ENCODE peak calls at places on chromosome 14, in eight cellular contexts. Q is uterus, P is GM23248, E is IMR-90, K is lower leg skin, I is thoracic aorta, Z is neural progenitor cell, R is right cardiac atrium. A is an unnamed sample.

GRCh38 chr14:80464531-80465149 is 253.3 kb upstream of the DIO2 start:
- DNase-seq in R (no peak), Z (peak; percentile 24), K (no peak), P (no peak), Q (no peak), I (no peak), E (no peak), A (no peak)

GRCh38 chr14:46054526-46054925 is 597.1 kb downstream of the RPL10L start:
- DNase-seq in R (no peak), I (no peak), Q (no peak), P (peak; percentile 91), E (peak; percentile 79), K (no peak), Z (no peak), A (no peak)

GRCh38 chr14:74552623-74553022 is 59.1 kb downstream of the ISCA2 start:
- DNase-seq in I (peak; percentile 55), Q (peak; percentile 58), K (peak; percentile 62), P (peak; percentile 82), E (peak; percentile 50), R (peak; percentile 89), Z (no peak), A (no peak)

GRCh38 chr14:20632448-20632830 is 9.1 kb downstream of the OR6S1 start:
- DNase-seq in P (peak; percentile 24), R (no peak), Z (no peak), Q (no peak), I (no peak), K (no peak), E (no peak), A (no peak)

GRCh38 chr14:50955373-50956043 is 11.2 kb upstream of the PYGL start:
- DNase-seq in R (peak; percentile 74), I (peak; percentile 63), Z (peak; percentile 23), E (peak; percentile 96), Q (peak; percentile 67), K (peak; percentile 81), P (peak; percentile 99), A (no peak)

GRCh38 chr14:30532264-30532663 is 26.7 kb upstream of the G2E3 start:
- DNase-seq in I (no peak), Q (no peak), K (no peak), P (no peak), R (no peak), Z (no peak), E (no peak), A (no peak)

GRCh38 chr14:104819361-104819771 is 18.5 kb downstream of the ZBTB42 start:
- DNase-seq in K (no peak), P (no peak), I (no peak), Z (no peak), Q (no peak), R (no peak), E (no peak), A (no peak)

GRCh38 chr14:36293824-36294223 is 26.6 kb downstream of the MBIP start:
- DNase-seq in I (no peak), E (peak; percentile 62), K (no peak), Q (no peak), P (peak; percentile 85), R (no peak), Z (no peak), A (no peak)

GRCh38 chr14:38646391-38646790 is 390.5 kb upstream of the CLEC14A start:
- DNase-seq in I (no peak), K (no peak), R (no peak), E (no peak), Z (no peak), Q (no peak), P (peak; percentile 2), A (no peak)

GRCh38 chr14:104676694-104677505 is 12.5 kb upstream of the INF2 start:
- DNase-seq in I (no peak), Q (no peak), E (no peak), P (no peak), R (peak; percentile 42), K (no peak), Z (peak; percentile 56), A (no peak)

GRCh38 chr14:57189070-57189469 is 79.6 kb downstream of the EXOC5 start:
- DNase-seq in Z (peak; percentile 54), K (no peak), E (peak; percentile 11), P (peak; percentile 45), Q (no peak), R (no peak), I (no peak), A (peak; percentile 3)

GRCh38 chr14:59897757-59898383 is 22.1 kb upstream of the LRRC9 start:
- DNase-seq in R (no peak), Z (peak; percentile 74), I (no peak), K (peak; percentile 22), P (peak; percentile 28), E (no peak), Q (no peak), A (no peak)

GRCh38 chr14:52834440-52834842 is 43.0 kb upstream of the GNPNAT1 start:
- DNase-seq in I (no peak), K (no peak), Z (no peak), R (no peak), Q (no peak), E (peak; percentile 93), P (peak; percentile 81), A (no peak)

GRCh38 chr14:77204457-77204796 is 22.8 kb downstream of the TMEM63C start:
- DNase-seq in Z (no peak), R (no peak), P (no peak), Q (no peak), I (no peak), K (no peak), E (no peak), A (no peak)

GRCh38 chr14:96091149-96091693 is 52.1 kb downstream of the C14orf132 start:
- DNase-seq in I (no peak), E (no peak), Z (no peak), K (no peak), Q (no peak), P (no peak), R (no peak), A (no peak)

GRCh38 chr14:23361320-23361719 is 3.7 kb downstream of the EFS start:
- DNase-seq in Z (no peak), P (peak; percentile 93), I (no peak), E (peak; percentile 79), K (no peak), R (peak; percentile 65), Q (no peak), A (no peak)

DNA sequence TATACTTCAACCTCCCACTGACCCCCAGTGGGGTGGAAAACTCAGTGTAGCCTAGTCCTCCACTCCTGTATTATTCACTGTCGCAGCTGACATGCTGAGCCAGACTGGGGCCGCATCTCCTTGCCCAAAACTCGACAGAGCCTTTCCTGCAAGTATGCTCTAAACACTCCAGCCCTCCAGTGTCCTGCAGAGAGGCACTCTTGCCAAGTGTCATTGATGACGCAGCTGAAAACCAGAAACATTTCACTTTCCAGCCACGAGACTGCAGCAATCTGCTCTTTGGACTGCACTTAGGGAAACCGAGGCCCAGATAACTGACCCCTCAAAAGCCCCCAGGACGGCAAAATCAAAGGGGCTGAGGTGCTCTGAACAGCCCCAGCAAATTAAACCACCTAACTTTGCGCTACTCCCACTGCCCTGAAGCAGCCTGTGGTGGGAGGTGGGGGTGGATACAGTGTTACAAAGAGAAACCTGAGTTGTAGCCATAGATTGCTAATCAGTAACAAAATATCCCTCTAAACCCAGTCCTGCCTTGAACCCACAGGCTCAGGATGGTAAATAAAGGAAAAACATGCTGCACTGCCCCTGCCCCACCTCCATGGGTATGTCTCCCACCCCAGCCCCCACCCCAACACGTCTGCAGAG is 2.6 kb downstream of the CCDC85C start:
- DNase-seq in P (no peak), E (peak; percentile 65), K (no peak), Q (no peak), Z (no peak), I (no peak), R (no peak), A (no peak)
- H3K4me3 ChIP-seq in P (peak overlapping the region; percentile 57), E (peak overlapping the region; percentile 69), K (no peak overlapping the region), Q (peak overlapping the region; percentile 66), Z (peak overlapping the region; percentile 73), I (no peak overlapping the region), R (peak overlapping the region; percentile 63), A (no peak overlapping the region)

GRCh38 chr14:61663312-61663974 is 31.9 kb upstream of the HIF1A start:
- DNase-seq in Z (no peak), K (no peak), E (no peak), R (no peak), P (no peak), Q (no peak), I (no peak), A (no peak)

GRCh38 chr14:61662001-61662400 is 33.3 kb upstream of the HIF1A start:
- DNase-seq in K (no peak), E (peak; percentile 11), P (peak; percentile 31), R (no peak), Z (no peak), I (no peak), Q (no peak), A (no peak)

GRCh38 chr14:61659582-61659981 is 35.7 kb upstream of the HIF1A start:
- DNase-seq in Z (no peak), Q (no peak), K (no peak), R (no peak), E (peak; percentile 18), P (peak; percentile 54), I (no peak), A (no peak)

GRCh38 chr14:61661471-61661988 is 33.8 kb upstream of the HIF1A start:
- DNase-seq in Z (no peak), Q (no peak), R (no peak), P (peak; percentile 51), E (peak; percentile 58), K (no peak), I (no peak), A (no peak)

DNA sequence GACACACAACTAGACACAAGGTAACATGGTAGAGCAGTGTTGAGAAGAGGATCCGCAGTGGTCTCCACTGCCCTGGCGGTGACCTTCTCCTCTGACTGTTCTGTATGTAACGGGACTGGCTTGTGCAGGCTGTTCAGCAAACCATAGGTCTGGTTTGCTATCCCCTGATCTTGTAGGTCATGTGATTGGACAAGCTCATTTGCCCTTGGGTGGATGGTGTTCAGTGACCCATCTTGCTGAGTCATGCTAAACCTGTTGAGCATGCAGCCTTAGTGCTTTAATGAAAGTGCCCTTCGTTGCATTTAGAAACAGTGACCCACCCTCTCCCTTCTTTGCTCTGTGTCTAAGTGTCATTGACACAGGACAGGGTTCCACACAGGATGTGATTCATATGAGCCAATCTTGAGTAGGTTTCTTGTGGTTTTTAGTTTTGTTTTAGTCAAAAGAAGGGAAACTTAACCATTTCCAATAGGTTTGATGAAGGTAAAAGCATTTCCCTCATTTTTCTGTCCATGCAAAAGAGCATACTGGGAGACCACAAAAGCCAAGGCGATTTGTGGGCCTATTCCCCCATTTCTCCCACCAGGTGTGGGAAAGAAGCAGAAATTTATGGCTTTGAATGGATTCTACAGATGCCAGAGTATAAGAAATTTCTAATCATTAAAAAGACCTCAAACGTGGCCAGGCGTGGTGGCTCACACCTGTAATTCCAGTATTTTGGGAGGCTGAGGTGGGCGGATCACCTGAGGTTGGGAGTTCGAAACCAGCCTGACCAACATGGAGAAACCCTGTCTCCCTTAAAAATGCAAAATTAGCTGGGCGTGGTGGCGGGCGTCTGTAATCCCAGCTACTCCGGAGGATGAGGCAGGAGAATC is 32.6 kb upstream of the HIF1A start:
- DNase-seq in Q (no peak), R (no peak), P (peak; percentile 77), E (peak; percentile 75), K (peak; percentile 29), Z (peak; percentile 4), I (no peak), A (peak; percentile 41)
- H3K4me3 ChIP-seq in Q (no peak overlapping the region), R (no peak overlapping the region), P (peak overlapping the region; percentile 45), E (no peak overlapping the region), K (no peak overlapping the region), Z (no peak overlapping the region), I (peak overlapping the region; percentile 15), A (no peak overlapping the region)

GRCh38 chr14:91244501-91244901 is at the start of gene GPR68:
- DNase-seq in Z (peak; percentile 71), E (peak; percentile 73), R (peak; percentile 65), K (peak; percentile 55), I (no peak), Q (peak; percentile 39), P (peak; percentile 92), A (peak; percentile 85)
- H3K4me3 ChIP-seq in Z (no peak within 1 kb of the TSS), E (no peak within 1 kb of the TSS), R (no peak within 1 kb of the TSS), K (no peak within 1 kb of the TSS), I (peak within 1 kb of the TSS; percentile 5), Q (no peak within 1 kb of the TSS), P (peak within 1 kb of the TSS; percentile 70), A (peak within 1 kb of the TSS; percentile 53)

GRCh38 chr14:100285913-100286400 is 20.3 kb downstream of the SLC25A29 start:
- DNase-seq in K (no peak), P (no peak), I (no peak), Q (no peak), E (no peak), R (no peak), Z (no peak), A (no peak)
- H3K4me3 ChIP-seq in K (no peak overlapping the region), P (peak overlapping the region; percentile 78), I (peak overlapping the region; percentile 86), Q (peak overlapping the region; percentile 80), E (peak overlapping the region; percentile 65), R (peak overlapping the region; percentile 69), Z (peak overlapping the region; percentile 79), A (peak overlapping the region; percentile 62)

A was measured in Jurkat, Clone E6-1.